ENCODE peak calls at places on chromosomes 13 and 19, in eight cellular contexts. Z is RWPE1; K is cardiac fibroblast; F is upper lobe of right lung; Y is CD4-positive, alpha-beta T cell; U is AG04449; T is A673; A is BE2C. J is an unnamed sample.

GRCh38 chr13:108851660-108852059 is 222.2 kb downstream of the MYO16 start:
- DNase-seq in Y (no peak), F (no peak), K (no peak), Z (no peak), U (no peak), A (no peak), T (no peak), J (no peak)

GRCh38 chr13:78657699-78658629 is 991 bp downstream of the OBI1 start:
- DNase-seq in Y (no peak), T (peak; percentile 18), K (peak; percentile 21), Z (peak; percentile 36), U (no peak), F (no peak), A (no peak), J (no peak)

GRCh38 chr13:25927966-25928365 is 123.8 kb downstream of the SHISA2 start:
- DNase-seq in U (no peak), F (no peak), Z (no peak), T (no peak), A (no peak), K (no peak), Y (no peak), J (no peak)

GRCh38 chr13:24221007-24221406 is 60.5 kb downstream of the SPATA13 start:
- DNase-seq in Y (no peak), U (no peak), Z (no peak), T (no peak), F (no peak), K (no peak), A (no peak), J (no peak)

GRCh38 chr19:16920816-16921529 is 32.2 kb downstream of the F2RL3 start:
- DNase-seq in Z (peak; percentile 89), U (peak; percentile 33), T (peak; percentile 87), F (no peak), A (peak; percentile 26), Y (no peak), K (peak; percentile 82), J (no peak)

GRCh38 chr13:45121421-45121820 is 1.1 kb downstream of the GTF2F2 start:
- DNase-seq in Y (no peak), T (peak; percentile 48), Z (peak; percentile 20), F (no peak), A (no peak), K (peak; percentile 46), U (no peak), J (no peak)

GRCh38 chr13:22161871-22162270 is 491.0 kb downstream of the FGF9 start:
- DNase-seq in A (no peak), T (no peak), Z (no peak), K (no peak), U (no peak), F (no peak), Y (no peak), J (no peak)

GRCh38 chr19:27974082-27974513 is 1238.9 kb downstream of the UQCRFS1 start:
- DNase-seq in Z (no peak), Y (no peak), U (no peak), F (no peak), K (peak; percentile 26), T (peak; percentile 30), A (no peak), J (no peak)

GRCh38 chr13:40079721-40080120 is 424.3 kb downstream of the COG6 start:
- DNase-seq in Z (no peak), F (no peak), T (no peak), K (no peak), Y (no peak), U (no peak), A (no peak), J (no peak)

GRCh38 chr19:3818479-3818878 is 32.3 kb upstream of the MATK start:
- DNase-seq in Z (peak; percentile 20), U (no peak), T (no peak), Y (no peak), K (no peak), A (no peak), F (no peak), J (no peak)

GRCh38 chr13:27298849-27299248 is 28.2 kb downstream of the RASL11A start:
- DNase-seq in U (no peak), Z (no peak), T (no peak), K (no peak), F (no peak), Y (no peak), A (no peak), J (no peak)

GRCh38 chr13:32267836-32268439 is 47.2 kb downstream of the ZAR1L start:
- DNase-seq in Y (peak; percentile 32), K (peak; percentile 18), A (no peak), Z (peak; percentile 55), T (no peak), F (peak; percentile 69), U (no peak), J (peak; percentile 22)

GRCh38 chr19:11576186-11576585 is 1.3 kb downstream of the ACP5 start:
- DNase-seq in K (no peak), U (no peak), T (no peak), Y (no peak), A (no peak), Z (no peak), F (no peak), J (no peak)

GRCh38 chr13:39777527-39778061 is 122.1 kb downstream of the COG6 start:
- DNase-seq in T (peak; percentile 68), K (peak; percentile 81), U (peak; percentile 79), A (no peak), Y (no peak), F (no peak), Z (peak; percentile 59), J (no peak)

GRCh38 chr13:19601749-19602725 is 31.4 kb upstream of the MPHOSPH8 start:
- DNase-seq in K (peak; percentile 54), U (no peak), F (peak; percentile 70), T (peak; percentile 60), A (peak; percentile 82), Y (peak; percentile 32), Z (peak; percentile 42), J (peak; percentile 28)

GRCh38 chr13:110648155-110648819 is 32.9 kb downstream of the NAXD start:
- DNase-seq in K (no peak), T (no peak), A (no peak), F (no peak), Z (no peak), Y (no peak), U (no peak), J (no peak)

GRCh38 chr13:41780736-41781708 is 179.9 kb downstream of the VWA8 start:
- DNase-seq in U (peak; percentile 82), F (no peak), T (peak; percentile 37), K (peak; percentile 89), Y (no peak), Z (no peak), A (no peak), J (no peak)

GRCh38 chr13:113075711-113076110 is 29.9 kb upstream of the F7 start:
- DNase-seq in K (no peak), U (no peak), T (no peak), Z (no peak), F (no peak), Y (no peak), A (no peak), J (no peak)

GRCh38 chr13:30971575-30971974 is 39.1 kb downstream of the TEX26 start:
- DNase-seq in Y (no peak), F (no peak), A (no peak), T (no peak), K (peak; percentile 26), U (no peak), Z (no peak), J (no peak)

GRCh38 chr19:18300930-18301717 is 19.7 kb upstream of the JUND start:
- DNase-seq in Z (peak; percentile 36), F (peak; percentile 86), T (no peak), A (no peak), Y (no peak), U (no peak), K (peak; percentile 65), J (no peak)

GRCh38 chr13:26721251-26721939 is 39.2 kb downstream of the GPR12 start:
- DNase-seq in K (no peak), Z (no peak), Y (peak; percentile 10), A (no peak), T (no peak), F (peak; percentile 61), U (no peak), J (no peak)

DNA sequence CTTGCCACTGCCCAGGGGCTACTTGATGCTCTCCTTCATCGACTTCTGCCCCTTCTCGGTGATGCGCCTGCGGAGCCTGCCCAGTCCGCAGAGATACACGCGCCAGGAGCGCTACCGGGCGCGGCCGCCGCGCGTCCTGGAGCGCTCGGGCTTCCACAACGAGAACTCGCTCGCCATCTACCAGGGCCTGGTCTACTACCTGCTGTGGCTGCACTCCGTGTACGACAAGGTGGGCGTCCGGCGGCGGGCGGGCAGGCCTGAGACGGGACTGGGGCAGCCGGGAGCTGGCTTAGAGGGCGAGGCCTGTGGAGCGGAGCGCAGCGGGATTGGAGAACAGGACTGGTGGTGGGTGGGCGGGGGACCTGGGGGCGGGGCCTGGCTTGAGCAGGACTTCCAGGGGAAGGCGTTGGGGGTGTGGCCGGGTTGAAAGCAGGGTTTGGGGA is 12.7 kb upstream of the PSMD8 start:
- DNase-seq in T (peak; percentile 89), F (peak; percentile 90), Z (peak; percentile 88), Y (peak; percentile 43), U (no peak), K (peak; percentile 71), A (peak; percentile 87), J (no peak)
- TF ChIP-seq CTCF in T (no peak), F (no peak), Z (no peak), Y (no peak), U (no peak), K (peak; percentile 35), A (no peak), J (no peak)

GRCh38 chr19:37706052-37706605 is 13.4 kb downstream of the ZNF607 start:
- DNase-seq in A (no peak), T (no peak), Z (no peak), U (no peak), F (no peak), Y (no peak), K (no peak), J (no peak)
- TF ChIP-seq CTCF in A (no peak), T (no peak), Z (no peak), U (no peak), F (no peak), Y (no peak), K (no peak), J (no peak)

GRCh38 chr19:13231663-13232062 is 81.5 kb downstream of the IER2 start:
- DNase-seq in U (no peak), K (peak; percentile 16), Y (no peak), T (no peak), A (no peak), Z (no peak), F (no peak), J (no peak)

GRCh38 chr19:13240312-13241022 is 90.3 kb downstream of the IER2 start:
- DNase-seq in F (no peak), Y (no peak), T (no peak), A (no peak), K (no peak), Z (no peak), U (no peak), J (no peak)

GRCh38 chr19:13238891-13239534 is 88.8 kb downstream of the IER2 start:
- DNase-seq in Y (no peak), Z (no peak), A (no peak), U (no peak), K (no peak), T (no peak), F (no peak), J (no peak)

GRCh38 chr19:13229246-13229645 is 79.0 kb downstream of the IER2 start:
- DNase-seq in F (no peak), U (no peak), K (no peak), Z (no peak), T (no peak), A (no peak), Y (no peak), J (no peak)

GRCh38 chr19:13234518-13234917 is 84.3 kb downstream of the IER2 start:
- DNase-seq in K (peak; percentile 12), F (peak; percentile 77), Y (peak; percentile 51), T (peak; percentile 87), Z (peak; percentile 50), U (no peak), A (peak; percentile 48), J (peak; percentile 27)
- TF ChIP-seq CTCF in K (peak; percentile 67), F (peak; percentile 43), Y (peak; percentile 77), T (peak; percentile 92), Z (peak; percentile 67), U (peak; percentile 74), A (peak; percentile 57), J (no peak)

GRCh38 chr19:5990289-5990797 is 12.4 kb upstream of the RANBP3 start:
- DNase-seq in T (peak; percentile 64), K (no peak), A (peak; percentile 70), F (no peak), U (no peak), Z (no peak), Y (no peak), J (no peak)
- TF ChIP-seq CTCF in T (no peak), K (no peak), A (no peak), F (no peak), U (no peak), Z (no peak), Y (no peak), J (no peak)